ENCODE peak calls at places on chromosomes 11 and 22, in six cellular contexts. Y, U, A, S, D and X are unnamed samples.

GRCh38 chr11:63920870-63921417 is 4.0 kb upstream of the RCOR2 start:
- DNase-seq in S (no peak), D (no peak), A (no peak), Y (no peak), U (no peak), X (peak)

GRCh38 chr22:41885576-41885975 is 29.3 kb downstream of the SHISA8 start:
- DNase-seq in S (no peak), U (no peak), D (no peak), Y (no peak), A (no peak), X (no peak)

GRCh38 chr22:37749831-37750595 is 53.2 kb downstream of the TRIOBP start:
- DNase-seq in D (no peak), Y (no peak), U (no peak), S (no peak), A (no peak), X (no peak)

GRCh38 chr11:78909386-78909785 is 334.7 kb upstream of the NARS2 start:
- DNase-seq in A (no peak), D (no peak), S (no peak), Y (no peak), U (no peak), X (no peak)

GRCh38 chr11:115539844-115540243 is 35.6 kb upstream of the CADM1 start:
- DNase-seq in Y (no peak), S (no peak), U (no peak), D (no peak), A (no peak), X (no peak)

GRCh38 chr11:2217211-2218081 is 45.8 kb upstream of the TH start:
- DNase-seq in U (no peak), S (peak), Y (no peak), A (no peak), D (no peak), X (no peak)

GRCh38 chr11:127873478-127873877 is 713.9 kb downstream of the ETS1 start:
- DNase-seq in A (no peak), D (no peak), U (no peak), S (no peak), Y (no peak), X (no peak)

GRCh38 chr11:45885274-45885920 is at the start of gene MAPK8IP1:
- DNase-seq in A (peak), S (no peak), Y (peak), D (no peak), U (peak), X (peak)

GRCh38 chr11:101103431-101103830 is 26.2 kb downstream of the PGR start:
- DNase-seq in A (no peak), D (no peak), S (no peak), Y (no peak), U (no peak), X (no peak)

GRCh38 chr11:46127150-46127638 is 5.9 kb upstream of the PHF21A start:
- DNase-seq in U (peak), A (no peak), D (no peak), Y (no peak), S (no peak), X (peak)

GRCh38 chr11:19551454-19551853 is 161.2 kb upstream of the NAV2 start:
- DNase-seq in Y (no peak), D (no peak), A (no peak), S (no peak), U (no peak), X (no peak)

GRCh38 chr11:68329993-68330699 is 17.8 kb downstream of the LRP5 start:
- DNase-seq in S (no peak), Y (no peak), U (no peak), D (no peak), A (no peak), X (no peak)

GRCh38 chr22:29689201-29689871 is 30.5 kb upstream of the CABP7 start:
- DNase-seq in D (no peak), A (no peak), U (no peak), S (no peak), Y (no peak), X (no peak)

GRCh38 chr22:46021577-46021976 is 44.6 kb upstream of the WNT7B start:
- DNase-seq in S (no peak), U (no peak), D (no peak), A (no peak), Y (no peak), X (no peak)

GRCh38 chr11:428295-428694 is 13.5 kb upstream of the SIGIRR start:
- DNase-seq in Y (no peak), A (no peak), D (no peak), U (no peak), S (no peak), X (no peak)

GRCh38 chr11:23903044-23903704 is 593.7 kb upstream of the LUZP2 start:
- DNase-seq in A (no peak), U (no peak), D (no peak), S (no peak), Y (no peak), X (no peak)

GRCh38 chr22:31350410-31350863 is 4.3 kb upstream of the PATZ1 start:
- DNase-seq in S (no peak), U (no peak), A (no peak), Y (peak), D (no peak), X (peak)

GRCh38 chr11:121650520-121651266 is 197.9 kb upstream of the SORL1-AS1 start:
- DNase-seq in S (no peak), U (no peak), Y (no peak), A (no peak), D (peak), X (no peak)

GRCh38 chr22:38135133-38135706 is 24.7 kb upstream of the BAIAP2L2 start:
- DNase-seq in D (no peak), A (no peak), U (no peak), Y (no peak), S (peak), X (peak)

GRCh38 chr11:108959874-108960273 is 295.0 kb downstream of the DDX10 start:
- DNase-seq in S (no peak), A (no peak), Y (no peak), D (no peak), U (no peak), X (no peak)

GRCh38 chr11:116513894-116514293 is 258.9 kb downstream of the BUD13 start:
- DNase-seq in S (peak), Y (peak), U (no peak), D (no peak), A (peak), X (peak)

GRCh38 chr11:123111465-123111864 is 49.5 kb upstream of the HSPA8 start:
- DNase-seq in D (no peak), A (peak), U (no peak), Y (no peak), S (no peak), X (peak)

GRCh38 chr22:21102659-21103267 is 57.0 kb downstream of the LRRC74B start:
- DNase-seq in S (peak), D (no peak), U (peak), A (peak), Y (peak), X (peak)

GRCh38 chr11:85806876-85807275 is 4.1 kb downstream of the SYTL2 start:
- DNase-seq in D (no peak), Y (no peak), U (no peak), S (no peak), A (no peak), X (no peak)

GRCh38 chr11:73972620-73973449 is 9.8 kb downstream of the UCP2 start:
- DNase-seq in Y (no peak), S (no peak), D (no peak), U (no peak), A (no peak), X (no peak)

GRCh38 chr11:35170503-35170902 is 31.5 kb downstream of the CD44 start:
- DNase-seq in S (no peak), U (no peak), Y (no peak), A (no peak), D (no peak), X (no peak)

GRCh38 chr22:41482319-41482935 is 13.5 kb downstream of the ACO2 start:
- DNase-seq in Y (no peak), U (no peak), S (no peak), A (no peak), D (no peak), X (no peak)

GRCh38 chr11:75719639-75720239 is 2.1 kb downstream of the MOGAT2 start:
- DNase-seq in U (no peak), A (no peak), S (peak), D (no peak), Y (no peak), X (no peak)
- TF ChIP-seq POLR2A in U (no peak), A (no peak), S (no peak), D (no peak), Y (no peak), X (no peak)

GRCh38 chr22:36156119-36156514 is 4.4 kb downstream of the APOL3 start:
- DNase-seq in Y (no peak), S (peak), U (no peak), D (no peak), A (no peak), X (no peak)

GRCh38 chr22:36160499-36160942 is at the start of gene APOL3:
- DNase-seq in Y (peak), D (peak), S (peak), U (peak), A (no peak), X (peak)

GRCh38 chr22:36155702-36156101 is 4.9 kb downstream of the APOL3 start:
- DNase-seq in D (no peak), Y (peak), S (peak), U (peak), A (no peak), X (peak)

GRCh38 chr22:36153756-36154155 is 6.8 kb downstream of the APOL3 start:
- DNase-seq in S (peak), U (no peak), A (no peak), D (no peak), Y (no peak), X (no peak)

GRCh38 chr22:36156515-36157419 is 3.8 kb downstream of the APOL3 start:
- DNase-seq in A (peak), U (peak), Y (peak), S (peak), D (no peak), X (peak)
- TF ChIP-seq POLR2A in A (no peak), U (peak), Y (no peak), S (no peak), D (no peak), X (no peak)

DNA sequence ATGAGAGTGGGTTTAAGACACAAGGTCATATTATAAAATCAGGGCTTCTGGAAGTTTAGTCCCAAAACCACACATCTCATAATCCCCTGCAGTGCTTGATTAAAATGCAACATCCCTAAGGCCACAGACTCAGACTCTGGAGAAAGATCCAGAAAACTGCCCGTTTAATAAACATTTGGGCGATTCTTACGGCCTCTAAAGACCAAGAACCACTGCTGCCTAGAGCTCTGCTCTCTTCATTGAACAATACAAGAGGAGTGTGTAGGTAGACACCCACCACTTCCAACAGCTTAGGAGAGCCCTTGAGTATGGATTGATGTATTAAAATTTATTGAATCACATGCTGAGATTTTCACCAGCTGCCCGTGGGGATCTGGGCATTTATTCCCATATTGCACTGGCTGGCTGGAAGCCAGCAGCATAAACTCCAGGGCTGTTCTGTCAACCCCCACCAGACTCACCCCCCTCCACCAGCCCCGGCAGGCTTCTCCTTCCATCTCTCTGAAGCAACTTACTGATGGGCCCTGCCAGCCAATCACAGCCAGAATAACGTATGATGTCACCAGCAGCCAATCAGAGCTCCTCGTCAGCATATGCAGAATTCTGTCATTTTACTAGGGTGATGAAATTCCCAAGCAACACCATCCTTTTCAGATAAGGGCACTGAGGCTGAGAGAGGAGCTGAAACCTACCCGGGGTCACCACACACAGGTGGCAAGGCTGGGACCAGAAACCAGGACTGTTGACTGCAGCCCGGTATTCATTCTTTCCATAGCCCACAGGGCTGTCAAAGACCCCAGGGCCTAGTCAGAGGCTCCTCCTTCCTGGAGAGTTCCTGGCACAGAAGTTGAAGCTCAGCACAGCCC is 749 bp upstream of the BEST1 start:
- DNase-seq in U (peak), Y (peak), A (no peak), D (no peak), S (peak), X (peak)
- TF ChIP-seq POLR2A in U (peak), Y (no peak), A (no peak), D (no peak), S (no peak), X (peak)

GRCh38 chr11:14261094-14261493 is 97.9 kb downstream of the RRAS2 start:
- DNase-seq in A (no peak), U (no peak), S (no peak), D (no peak), Y (no peak), X (no peak)

GRCh38 chr11:14266622-14267021 is 92.4 kb downstream of the RRAS2 start:
- DNase-seq in U (no peak), S (no peak), D (no peak), A (no peak), Y (no peak), X (no peak)

GRCh38 chr11:14267861-14268635 is 90.9 kb downstream of the RRAS2 start:
- DNase-seq in Y (no peak), D (no peak), A (no peak), S (no peak), U (no peak), X (no peak)

GRCh38 chr11:14262271-14262846 is 96.6 kb downstream of the RRAS2 start:
- DNase-seq in U (no peak), Y (no peak), S (no peak), D (no peak), A (no peak), X (no peak)

DNA sequence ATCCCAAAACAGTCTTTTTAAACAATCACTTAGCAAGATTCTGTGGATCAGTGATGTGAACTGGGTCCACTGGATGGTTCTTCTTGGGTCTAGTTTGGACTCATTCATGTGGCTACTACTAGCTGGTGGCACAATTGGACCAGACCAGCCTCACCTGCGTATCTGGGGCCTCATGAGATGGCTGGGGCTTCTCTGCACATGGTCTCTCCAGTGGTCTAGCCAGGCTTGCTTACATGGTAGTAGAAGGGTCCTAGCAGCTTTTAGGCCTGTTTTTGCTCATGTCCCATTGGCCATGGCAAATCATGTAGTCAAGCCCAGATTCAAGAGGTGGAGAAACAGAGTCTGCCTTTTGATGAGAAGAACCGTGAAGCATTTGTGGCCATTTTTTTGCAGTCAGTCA is 94.0 kb downstream of the RRAS2 start:
- DNase-seq in U (no peak), S (no peak), A (no peak), Y (no peak), D (no peak), X (no peak)
- TF ChIP-seq POLR2A in U (no peak), S (no peak), A (no peak), Y (no peak), D (no peak), X (no peak)

DNA sequence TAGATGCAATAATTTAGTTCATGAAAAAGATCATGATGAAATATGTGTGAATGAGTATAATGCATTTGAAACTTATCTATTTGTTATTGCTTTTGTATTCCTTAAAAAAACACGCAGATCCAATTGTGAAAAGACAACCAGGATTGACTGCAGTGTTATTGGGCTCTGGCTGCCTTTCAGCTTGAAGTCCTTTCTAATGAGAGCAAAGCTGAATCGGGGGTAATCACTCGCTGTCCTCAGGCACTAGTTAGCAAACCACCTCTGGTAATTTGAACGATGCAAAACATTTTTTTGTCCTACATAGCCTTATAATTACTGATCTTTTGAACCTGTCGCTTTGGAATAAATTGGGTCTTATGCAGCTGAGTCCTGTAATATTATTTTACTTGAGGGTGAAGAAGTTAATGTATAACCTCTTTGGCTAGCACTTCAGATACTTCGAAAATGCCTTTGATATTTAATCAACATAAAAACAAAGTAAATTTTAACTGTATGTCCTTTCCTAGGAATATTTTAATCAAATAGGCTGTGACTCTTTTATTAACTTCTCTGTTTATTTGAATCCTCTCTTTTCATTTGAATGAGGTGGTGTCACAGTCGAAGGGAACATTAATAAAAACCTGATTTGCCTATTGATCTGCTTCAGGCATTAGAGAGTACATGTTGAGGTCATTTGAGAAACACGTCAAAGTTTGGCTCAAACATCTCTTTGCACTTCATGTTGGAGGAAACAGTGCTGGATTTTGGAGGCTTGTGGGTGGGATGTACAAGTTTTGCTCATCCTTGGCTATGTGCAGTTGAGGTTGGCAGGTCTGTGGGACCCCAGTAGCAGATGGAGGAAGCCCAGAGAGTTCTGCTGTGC is 143.4 kb downstream of the NCAM1 start:
- DNase-seq in U (no peak), D (no peak), S (no peak), A (no peak), Y (no peak), X (no peak)
- TF ChIP-seq POLR2A in U (no peak), D (no peak), S (no peak), A (no peak), Y (no peak), X (no peak)

GRCh38 chr11:66864172-66864901 is 7.5 kb downstream of the LRFN4 start:
- DNase-seq in A (no peak), S (no peak), Y (no peak), U (no peak), D (no peak), X (no peak)
- TF ChIP-seq POLR2A in A (no peak), S (no peak), Y (no peak), U (no peak), D (no peak), X (no peak)